ENCODE peak calls at places on chromosomes 6 and 20, in seven cellular contexts. T, F, N, A, I, G and D are unnamed samples.
A peak's percentile ranks its signal among the peaks of the same experiment; 100 is the strongest.

GRCh38 chr20:52749938-52750337 is 222.2 kb upstream of the TSHZ2 start:
- ATAC-seq in T (no peak), F (no peak), N (no peak), A (no peak), I (no peak), G (no peak), D (no peak)

GRCh38 chr6:165820934-165821333 is 157.9 kb upstream of the PDE10A start:
- ATAC-seq in T (no peak), F (no peak), N (no peak), A (peak; percentile 37), I (no peak), G (no peak), D (no peak)

GRCh38 chr6:106373502-106374239 is 13.2 kb downstream of the CRYBG1 start:
- ATAC-seq in T (no peak), F (no peak), N (no peak), A (no peak), I (no peak), G (no peak), D (no peak)

GRCh38 chr20:41029150-41029872 is 689 bp downstream of the TOP1 start:
- ATAC-seq in T (peak; percentile 25), F (peak; percentile 2), N (no peak), A (peak; percentile 55), I (no peak), G (no peak), D (no peak)

GRCh38 chr6:54892831-54893230 is 46.3 kb downstream of the FAM83B start:
- ATAC-seq in T (no peak), F (peak; percentile 82), N (no peak), A (peak; percentile 84), I (no peak), G (no peak), D (no peak)

GRCh38 chr6:137709424-137710281 is 157.4 kb upstream of the TNFAIP3 start:
- ATAC-seq in T (no peak), F (peak; percentile 31), N (no peak), A (no peak), I (no peak), G (no peak), D (no peak)

GRCh38 chr6:24458134-24458533 is 31.2 kb downstream of the GPLD1 start:
- ATAC-seq in T (no peak), F (no peak), N (no peak), A (no peak), I (no peak), G (no peak), D (no peak)

GRCh38 chr6:14622135-14622534 is 504.6 kb downstream of the CD83 start:
- ATAC-seq in T (peak; percentile 21), F (no peak), N (no peak), A (peak; percentile 43), I (no peak), G (no peak), D (no peak)

GRCh38 chr6:70166088-70166958 is 136.6 kb downstream of the COL9A1 start:
- ATAC-seq in T (peak; percentile 72), F (peak; percentile 89), N (no peak), A (peak; percentile 85), I (no peak), G (no peak), D (no peak)

GRCh38 chr6:149289966-149290365 is 27.5 kb upstream of the TAB2 start:
- ATAC-seq in T (no peak), F (no peak), N (no peak), A (no peak), I (no peak), G (no peak), D (no peak)

GRCh38 chr6:17812311-17812710 is 105.6 kb upstream of the NUP153 start:
- ATAC-seq in T (no peak), F (no peak), N (no peak), A (no peak), I (no peak), G (no peak), D (no peak)

GRCh38 chr20:23139524-23139923 is 53.4 kb upstream of the CD93 start:
- ATAC-seq in T (no peak), F (no peak), N (no peak), A (no peak), I (no peak), G (no peak), D (no peak)

GRCh38 chr20:1154734-1155133 is 30.0 kb downstream of the TMEM74B start:
- ATAC-seq in T (no peak), F (no peak), N (no peak), A (no peak), I (no peak), G (no peak), D (no peak)

GRCh38 chr6:127716425-127716930 is 139.5 kb downstream of the C6orf58 start:
- ATAC-seq in T (no peak), F (no peak), N (no peak), A (no peak), I (no peak), G (no peak), D (no peak)

GRCh38 chr6:36245572-36246031 is 24.3 kb upstream of the PNPLA1 start:
- ATAC-seq in T (no peak), F (no peak), N (peak; percentile 40), A (peak; percentile 92), I (peak; percentile 40), G (peak; percentile 34), D (no peak)

GRCh38 chr20:40657526-40657925 is 31.5 kb downstream of the MAFB start:
- ATAC-seq in T (no peak), F (no peak), N (no peak), A (no peak), I (no peak), G (no peak), D (no peak)

GRCh38 chr6:137307163-137307851 is 88.1 kb upstream of the IFNGR1 start:
- ATAC-seq in T (peak; percentile 65), F (no peak), N (peak; percentile 45), A (peak; percentile 46), I (no peak), G (no peak), D (no peak)

GRCh38 chr6:15309611-15310283 is 63.9 kb downstream of the JARID2 start:
- ATAC-seq in T (no peak), F (no peak), N (no peak), A (no peak), I (no peak), G (no peak), D (no peak)

GRCh38 chr20:48317578-48317977 is 510.2 kb downstream of the PREX1 start:
- ATAC-seq in T (no peak), F (no peak), N (no peak), A (no peak), I (no peak), G (no peak), D (no peak)

GRCh38 chr6:134196568-134197301 is 121.2 kb downstream of the SGK1 start:
- ATAC-seq in T (no peak), F (no peak), N (peak; percentile 53), A (no peak), I (no peak), G (no peak), D (no peak)

GRCh38 chr6:114007451-114007953 is 36.6 kb upstream of the HDAC2 start:
- ATAC-seq in T (no peak), F (no peak), N (peak; percentile 67), A (no peak), I (peak; percentile 62), G (no peak), D (no peak)

GRCh38 chr20:51430198-51430950 is 112.1 kb downstream of the NFATC2 start:
- ATAC-seq in T (no peak), F (no peak), N (no peak), A (no peak), I (no peak), G (no peak), D (no peak)

GRCh38 chr20:31508517-31509244 is 5.6 kb upstream of the HM13 start:
- ATAC-seq in T (no peak), F (no peak), N (no peak), A (no peak), I (no peak), G (peak; percentile 71), D (no peak)

DNA sequence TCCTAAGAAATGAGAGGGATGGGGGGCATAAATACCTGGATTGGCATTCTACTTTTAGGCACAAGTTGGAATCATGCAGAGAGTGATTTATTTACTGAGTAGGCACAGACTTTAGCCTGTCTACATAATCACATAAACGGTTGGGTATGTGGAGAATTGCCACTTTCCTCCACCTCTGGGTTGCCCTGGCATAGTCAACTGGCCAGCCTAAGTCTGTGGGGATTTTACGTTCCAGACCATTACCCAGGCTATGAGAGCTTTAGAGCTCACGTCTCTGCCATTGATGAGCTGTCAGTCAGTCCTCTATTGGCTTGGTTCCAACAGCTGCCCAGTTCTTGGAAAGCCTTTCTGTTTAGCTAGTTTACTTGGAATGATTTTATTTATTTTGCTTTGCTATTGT is 5.0 kb upstream of the BHLHE23 start:
- ATAC-seq in T (no peak), F (no peak), N (no peak), A (no peak), I (no peak), G (no peak), D (no peak)
- H3K4me3 ChIP-seq in T (no peak overlapping the region), F (no peak overlapping the region), N (no peak overlapping the region), A (no peak overlapping the region), I (no peak overlapping the region), G (no peak overlapping the region), D (no peak overlapping the region)

DNA sequence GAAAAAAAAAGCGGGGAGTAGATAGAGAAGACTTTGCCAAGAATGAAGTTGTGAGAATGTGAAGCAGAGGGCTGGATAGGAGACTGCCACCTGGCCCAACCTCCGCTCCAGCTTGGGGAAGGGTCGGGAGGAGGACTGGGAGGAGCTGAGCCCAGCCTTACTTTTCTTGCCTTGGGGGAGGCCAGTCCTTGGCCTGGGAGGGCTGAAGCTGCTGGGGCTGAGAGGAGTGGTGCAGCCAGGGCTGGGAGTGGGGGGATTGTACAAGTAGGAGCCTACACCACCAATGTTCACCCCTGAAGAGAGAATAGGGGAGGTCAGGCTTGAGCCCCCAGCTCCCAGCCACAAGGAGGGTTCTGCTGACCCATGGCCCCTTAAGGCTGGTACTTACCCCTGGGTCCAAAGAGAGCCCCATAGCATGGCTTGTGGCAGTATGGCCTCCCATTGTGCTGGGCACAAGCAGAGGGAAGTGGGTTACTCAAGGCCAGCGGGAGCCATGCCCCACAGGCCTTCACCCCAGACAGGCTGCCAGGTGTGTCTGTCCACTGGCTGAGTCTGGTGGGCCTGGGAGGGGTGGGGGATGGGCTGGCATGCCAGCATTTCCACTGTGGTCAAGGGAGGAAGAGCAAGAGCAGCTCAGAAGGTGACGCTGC is 1.1 kb downstream of the CRIP3 start:
- ATAC-seq in T (no peak), F (no peak), N (no peak), A (no peak), I (no peak), G (no peak), D (no peak)
- H3K4me3 ChIP-seq in T (no peak overlapping the region), F (no peak overlapping the region), N (no peak overlapping the region), A (no peak overlapping the region), I (no peak overlapping the region), G (no peak overlapping the region), D (no peak overlapping the region)

DNA sequence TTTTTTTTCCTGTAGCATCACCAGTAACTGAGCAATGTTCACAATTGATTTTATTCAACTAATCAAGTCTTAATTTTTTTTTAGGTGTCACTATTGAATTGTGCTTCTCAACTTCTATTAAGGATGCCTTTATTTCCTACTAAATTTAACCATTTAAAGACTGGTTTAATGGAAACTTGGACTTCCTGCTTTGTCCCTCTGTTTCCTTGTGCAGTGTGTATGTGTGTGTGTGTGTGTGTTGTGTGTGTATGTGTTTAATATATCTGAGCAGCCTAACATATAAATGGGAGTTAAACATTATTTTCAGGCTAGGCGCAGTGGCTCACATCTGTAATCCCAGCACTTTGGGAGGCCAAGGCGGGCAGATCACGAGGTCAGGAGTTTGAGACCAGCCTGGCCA is 1.8 kb downstream of the SERPINB6 start:
- ATAC-seq in T (no peak), F (no peak), N (no peak), A (no peak), I (no peak), G (no peak), D (no peak)
- H3K4me3 ChIP-seq in T (peak overlapping the region; percentile 74), F (no peak overlapping the region), N (no peak overlapping the region), A (no peak overlapping the region), I (no peak overlapping the region), G (no peak overlapping the region), D (no peak overlapping the region)

GRCh38 chr20:6750438-6750837 is 17.0 kb upstream of the BMP2 start:
- ATAC-seq in T (no peak), F (no peak), N (no peak), A (no peak), I (no peak), G (no peak), D (no peak)
- H3K4me3 ChIP-seq in T (no peak overlapping the region), F (no peak overlapping the region), N (no peak overlapping the region), A (no peak overlapping the region), I (no peak overlapping the region), G (no peak overlapping the region), D (no peak overlapping the region)